ENCODE peak calls at places on chromosome 15, in ten cellular contexts. B is pancreas, J is upper lobe of right lung, W is AG09309, S is left ventricle myocardium inferior, E is AG09319, D is cardiac fibroblast, T is astrocyte of the spinal cord, A is LNCaP clone FGC, I is ovary. K is an unnamed sample.

GRCh38 chr15:39404767-39405173 is 176.1 kb upstream of the THBS1 start:
- DNase-seq in T (peak; percentile 61), W (peak; percentile 100), S (no peak), A (no peak), E (peak; percentile 97), D (peak; percentile 92), J (no peak), B (no peak), I (no peak), K (no peak)

GRCh38 chr15:89958107-89958805 is 42.9 kb upstream of the ZNF710 start:
- DNase-seq in B (peak; percentile 86), J (peak; percentile 61), W (no peak), I (peak; percentile 34), E (no peak), D (no peak), S (no peak), T (no peak), A (peak; percentile 23), K (no peak)

GRCh38 chr15:33298631-33299030 is 12.1 kb upstream of the RYR3 start:
- DNase-seq in I (no peak), J (no peak), D (no peak), W (no peak), A (no peak), E (no peak), S (no peak), B (no peak), T (no peak), K (no peak)

GRCh38 chr15:29695486-29696167 is 126.6 kb downstream of the TJP1 start:
- DNase-seq in S (no peak), A (no peak), B (no peak), D (no peak), I (no peak), T (no peak), J (no peak), W (no peak), E (no peak), K (no peak)

GRCh38 chr15:93180656-93181055 is 91.6 kb upstream of the RGMA start:
- DNase-seq in T (no peak), B (no peak), J (no peak), D (no peak), A (no peak), E (no peak), W (no peak), I (no peak), S (no peak), K (peak; percentile 57)

GRCh38 chr15:31511707-31512310 is 185.2 kb downstream of the KLF13 start:
- DNase-seq in T (no peak), W (no peak), S (no peak), D (no peak), J (no peak), B (no peak), A (no peak), I (no peak), E (no peak), K (no peak)

GRCh38 chr15:92917606-92918407 is 17.7 kb downstream of the CHD2 start:
- DNase-seq in W (peak; percentile 73), J (peak; percentile 90), S (peak; percentile 93), E (peak; percentile 86), I (peak; percentile 96), A (peak; percentile 98), D (peak; percentile 97), T (peak; percentile 96), B (peak; percentile 91), K (peak; percentile 94)

GRCh38 chr15:40272713-40273056 is 10.2 kb downstream of the ANKRD63 start:
- DNase-seq in S (no peak), W (no peak), I (no peak), J (no peak), E (no peak), A (no peak), T (no peak), D (no peak), B (no peak), K (no peak)

GRCh38 chr15:101447561-101448071 is 41.9 kb downstream of the PCSK6 start:
- DNase-seq in I (no peak), D (no peak), J (no peak), T (no peak), B (no peak), S (peak; percentile 56), A (no peak), E (no peak), W (no peak), K (no peak)

GRCh38 chr15:69780374-69780773 is 317.3 kb downstream of the TLE3 start:
- DNase-seq in B (no peak), W (no peak), I (no peak), J (no peak), T (peak; percentile 27), E (no peak), A (no peak), D (no peak), S (no peak), K (no peak)

GRCh38 chr15:42053010-42053409 is 32.2 kb upstream of the PLA2G4E start:
- DNase-seq in S (no peak), I (no peak), W (no peak), J (no peak), A (no peak), B (peak; percentile 32), D (no peak), T (no peak), E (no peak), K (no peak)

GRCh38 chr15:87500240-87500639 is 756.3 kb downstream of the NTRK3 start:
- DNase-seq in E (no peak), S (no peak), W (no peak), T (no peak), B (no peak), A (no peak), I (no peak), J (no peak), D (no peak), K (no peak)

GRCh38 chr15:59492389-59493377 is 54.7 kb downstream of the FAM81A start:
- DNase-seq in S (peak; percentile 44), D (peak; percentile 83), I (peak; percentile 71), E (peak; percentile 32), J (no peak), W (peak; percentile 24), A (no peak), B (peak; percentile 37), T (peak; percentile 70), K (peak; percentile 60)

GRCh38 chr15:92336588-92336987 is 57.1 kb upstream of the ST8SIA2 start:
- DNase-seq in S (peak; percentile 29), W (no peak), J (no peak), D (no peak), B (no peak), E (no peak), T (no peak), A (no peak), I (no peak), K (no peak)

GRCh38 chr15:56460046-56460445 is 4.9 kb downstream of the MNS1 start:
- DNase-seq in T (no peak), D (no peak), E (no peak), W (no peak), J (no peak), B (no peak), A (no peak), S (no peak), I (no peak), K (no peak)

GRCh38 chr15:64904189-64904588 is 7.5 kb upstream of the ANKDD1A start:
- DNase-seq in A (no peak), T (no peak), S (peak; percentile 8), J (no peak), I (no peak), D (no peak), B (no peak), E (no peak), W (no peak), K (no peak)
- TF ChIP-seq CTCF in A (no peak), T (no peak), S (no peak), J (no peak), I (no peak), D (no peak), B (no peak), E (no peak), W (no peak), K (no peak)

DNA sequence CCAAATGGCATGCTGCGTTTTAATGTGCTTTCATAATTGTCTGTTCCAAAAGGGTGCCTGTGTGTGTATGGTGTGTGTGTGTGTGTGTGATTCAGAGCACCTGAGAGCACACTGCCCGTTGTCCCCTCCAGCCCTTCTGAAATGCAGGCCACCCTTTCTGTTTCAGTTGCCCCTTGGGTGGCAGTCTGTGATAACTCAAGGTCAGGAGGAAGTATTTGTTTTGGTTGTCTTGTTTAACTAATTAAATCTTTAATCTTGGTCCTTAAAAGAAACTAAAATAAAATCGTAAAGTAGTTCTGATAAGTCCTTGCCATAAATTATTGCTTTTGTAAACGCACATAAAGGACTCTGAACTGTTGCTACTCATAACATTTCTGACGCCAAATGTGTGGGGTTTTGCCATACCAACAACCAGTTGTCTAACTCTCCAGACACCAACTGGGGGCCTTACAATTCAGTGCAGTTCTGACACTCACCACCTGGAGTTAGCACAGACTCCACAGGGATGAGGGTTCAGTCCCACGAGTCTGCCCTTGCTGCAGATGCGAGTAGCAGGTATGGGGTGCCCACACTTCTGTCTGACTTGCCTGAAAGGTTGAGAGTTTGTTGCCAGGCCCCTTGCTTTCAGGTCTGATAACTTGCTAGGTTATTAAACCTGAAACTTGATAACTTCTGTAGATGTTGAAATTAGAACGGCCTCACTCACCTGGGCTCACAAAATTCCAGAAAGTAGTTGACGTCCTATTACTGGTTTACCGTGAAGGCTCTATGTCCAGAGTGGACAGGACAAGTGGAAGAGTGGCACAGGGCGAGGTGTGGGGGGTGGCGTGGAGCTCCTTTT is 157.3 kb downstream of the IGF1R start:
- DNase-seq in A (no peak), E (no peak), S (no peak), I (no peak), W (no peak), T (no peak), B (no peak), J (no peak), D (no peak), K (no peak)
- TF ChIP-seq CTCF in A (peak; percentile 13), E (no peak), S (peak; percentile 29), I (peak; percentile 8), W (no peak), T (peak; percentile 18), B (peak; percentile 30), J (no peak), D (peak; percentile 15), K (peak; percentile 15)

DNA sequence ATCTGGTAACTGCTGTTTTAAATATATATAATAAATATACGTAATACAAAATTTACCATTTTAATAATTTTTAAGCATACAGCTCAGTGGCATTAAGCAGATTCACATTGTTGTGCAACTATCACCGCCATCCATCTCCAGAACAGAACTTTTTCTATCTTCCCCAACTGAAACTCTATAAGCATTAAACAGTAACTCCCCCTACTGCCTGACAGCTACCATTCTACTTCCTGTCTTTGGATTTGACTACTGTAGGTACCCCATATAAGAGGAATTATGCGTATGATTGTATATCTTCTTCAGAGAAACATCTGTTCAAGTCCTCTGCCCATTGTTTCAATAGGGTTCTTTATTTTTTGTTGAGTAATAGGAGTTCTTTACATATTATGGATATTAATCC is 36.8 kb downstream of the EID1 start:
- DNase-seq in T (no peak), A (no peak), D (no peak), J (no peak), E (no peak), S (no peak), W (no peak), I (no peak), B (no peak), K (no peak)
- TF ChIP-seq CTCF in T (no peak), A (no peak), D (no peak), J (no peak), E (no peak), S (no peak), W (no peak), I (no peak), B (no peak), K (no peak)

GRCh38 chr15:72473670-72474465 is at the start of gene ARIH1:
- DNase-seq in T (peak; percentile 97), E (peak; percentile 92), J (peak; percentile 99), D (peak; percentile 97), I (peak; percentile 99), W (peak; percentile 82), S (peak; percentile 97), A (peak; percentile 87), B (peak; percentile 98), K (peak; percentile 98)
- TF ChIP-seq CTCF in T (peak; percentile 43), E (peak; percentile 32), J (peak; percentile 31), D (peak; percentile 44), I (peak; percentile 7), W (peak; percentile 32), S (peak; percentile 26), A (peak; percentile 55), B (no peak), K (no peak)

K was measured in nephron progenitor cell.